ENCODE peak calls at places on chromosomes 7 and 10, in five cellular contexts. R is hepatic stellate cell, Y is osteocyte, Z is caudate nucleus, C is body of pancreas. W is an unnamed sample.

GRCh38 chr7:77360104-77360503 is 56.0 kb downstream of the GSAP start:
- DNase-seq in Z (no peak), Y (no peak), R (no peak), C (no peak), W (no peak)

GRCh38 chr10:72834183-72834825 is 59.2 kb upstream of the OIT3 start:
- DNase-seq in R (peak; percentile 35), Y (no peak), C (peak; percentile 42), Z (peak; percentile 46), W (peak; percentile 57)

GRCh38 chr7:12316925-12317324 is 86.7 kb downstream of the VWDE start:
- DNase-seq in R (no peak), Z (no peak), Y (no peak), C (no peak), W (no peak)

GRCh38 chr10:21318768-21319167 is 206.7 kb downstream of the SKIDA1 start:
- DNase-seq in R (no peak), C (no peak), Y (no peak), Z (no peak), W (no peak)

GRCh38 chr10:91046891-91047290 is 126.0 kb upstream of the ANKRD1 start:
- DNase-seq in Z (no peak), R (no peak), C (no peak), Y (no peak), W (no peak)

GRCh38 chr10:33005322-33006282 is 47.6 kb upstream of the ITGB1 start:
- DNase-seq in R (peak; percentile 79), Z (no peak), Y (peak; percentile 92), C (peak; percentile 75), W (peak; percentile 78)

GRCh38 chr10:34764347-34764991 is 50.6 kb downstream of the PARD3 start:
- DNase-seq in Z (no peak), Y (no peak), R (no peak), C (no peak), W (no peak)

GRCh38 chr10:69840773-69841172 is 39.1 kb downstream of the COL13A1 start:
- DNase-seq in R (no peak), Z (no peak), Y (no peak), C (no peak), W (no peak)

GRCh38 chr7:143283344-143283743 is 1.4 kb upstream of the TMEM139 start:
- DNase-seq in C (no peak), R (no peak), Z (no peak), Y (no peak), W (no peak)

GRCh38 chr10:112053895-112054294 is 129.7 kb downstream of the GPAM start:
- DNase-seq in Z (no peak), C (no peak), R (no peak), Y (no peak), W (no peak)

GRCh38 chr10:33010132-33011037 is 52.4 kb upstream of the ITGB1 start:
- DNase-seq in Y (no peak), C (no peak), R (peak; percentile 51), Z (no peak), W (peak; percentile 44)

GRCh38 chr7:134593530-134594392 is 44.9 kb downstream of the AKR1B15 start:
- DNase-seq in C (peak; percentile 73), R (peak; percentile 22), Y (no peak), Z (peak; percentile 86), W (peak; percentile 91)

GRCh38 chr7:11313801-11314200 is 340.1 kb downstream of the PHF14 start:
- DNase-seq in C (no peak), R (no peak), Z (no peak), Y (no peak), W (no peak)

GRCh38 chr10:123294886-123295285 is 140.7 kb downstream of the BUB3 start:
- DNase-seq in R (no peak), Z (no peak), Y (no peak), C (no peak), W (no peak)

GRCh38 chr10:43073721-43074120 is 3.1 kb upstream of the RET start:
- DNase-seq in Y (no peak), R (no peak), C (no peak), Z (no peak), W (no peak)

GRCh38 chr7:19749658-19750057 is 23.8 kb downstream of the TMEM196 start:
- DNase-seq in C (no peak), Z (no peak), Y (no peak), R (no peak), W (no peak)

GRCh38 chr7:46654546-46655443 is 733.7 kb upstream of the IGFBP3 start:
- DNase-seq in Y (no peak), R (no peak), C (no peak), Z (no peak), W (no peak)

GRCh38 chr7:85474234-85474633 is 287.4 kb upstream of the SEMA3D start:
- DNase-seq in R (no peak), Z (no peak), C (no peak), Y (no peak), W (no peak)

GRCh38 chr7:21981524-21981923 is 35.8 kb upstream of the CDCA7L start:
- DNase-seq in C (no peak), Y (no peak), R (no peak), Z (no peak), W (no peak)

GRCh38 chr7:122727759-122728158 is 25.0 kb upstream of the RNF148 start:
- DNase-seq in Y (no peak), R (no peak), Z (no peak), C (no peak), W (no peak)

GRCh38 chr10:111705026-111705425 is 478.5 kb downstream of the GPAM start:
- DNase-seq in Z (no peak), Y (no peak), R (no peak), C (no peak), W (no peak)

GRCh38 chr10:91210435-91210834 is 10.0 kb upstream of the PCGF5 start:
- DNase-seq in R (no peak), Y (no peak), Z (no peak), C (peak; percentile 50), W (no peak)

GRCh38 chr7:75638607-75639070 is 100.1 kb downstream of the HIP1 start:
- DNase-seq in C (peak; percentile 43), Z (peak; percentile 12), Y (peak; percentile 86), R (peak; percentile 73), W (no peak)

GRCh38 chr7:2012981-2013380 is 219.8 kb downstream of the MAD1L1 start:
- DNase-seq in R (no peak), Y (no peak), C (no peak), Z (no peak), W (no peak)

GRCh38 chr7:90973146-90973545 is 291.1 kb upstream of the FZD1 start:
- DNase-seq in R (no peak), C (no peak), Z (no peak), Y (no peak), W (no peak)

GRCh38 chr7:145031162-145031561 is 195.3 kb upstream of the TPK1 start:
- DNase-seq in Z (no peak), Y (no peak), C (no peak), R (no peak), W (no peak)

GRCh38 chr10:70671229-70671588 is 1.1 kb upstream of the ADAMTS14 start:
- DNase-seq in Z (no peak), R (no peak), C (no peak), Y (no peak), W (no peak)

GRCh38 chr7:108382932-108383331 is 73.3 kb downstream of the NRCAM start:
- DNase-seq in R (no peak), Z (no peak), C (no peak), Y (no peak), W (no peak)

GRCh38 chr7:98423043-98423442 is 22.2 kb upstream of the BAIAP2L1 start:
- DNase-seq in Y (no peak), C (no peak), Z (no peak), R (no peak), W (no peak)

GRCh38 chr7:129514683-129515082 is 12.4 kb downstream of the SMKR1 start:
- DNase-seq in Z (no peak), C (no peak), Y (no peak), R (no peak), W (no peak)

GRCh38 chr7:79615466-79615865 is 162.0 kb upstream of the MAGI2 start:
- DNase-seq in R (no peak), Y (no peak), Z (no peak), C (no peak), W (no peak)

GRCh38 chr10:114374141-114374791 is 30.0 kb downstream of the AFAP1L2 start:
- DNase-seq in C (no peak), R (peak; percentile 48), Y (no peak), Z (no peak), W (no peak)

GRCh38 chr7:150481207-150481920 is 30.9 kb downstream of the GIMAP8 start:
- DNase-seq in R (no peak), Z (no peak), C (no peak), Y (no peak), W (no peak)

GRCh38 chr7:67729771-67730170 is 733.1 kb downstream of the TYW1 start:
- DNase-seq in Y (no peak), R (no peak), Z (no peak), C (no peak), W (no peak)